ENCODE peak calls at places on chromosomes 7 and 10, in four cellular contexts. T is HepG2, E is SK-N-SH, C is K562. R is an unnamed sample.

GRCh38 chr10:47340613-47341170 is 7.5 kb upstream of the RBP3 start:
- DNase-seq in C (peak), E (peak), T (peak), R (peak)

GRCh38 chr10:78139336-78139735 is 105.7 kb downstream of the RPS24 start:
- DNase-seq in C (no peak), E (peak), T (peak), R (peak)

GRCh38 chr7:140542226-140542625 is 62.9 kb upstream of the MKRN1 start:
- DNase-seq in C (no peak), E (no peak), T (no peak), R (no peak)

GRCh38 chr7:43463401-43463980 is 119.4 kb upstream of the STK17A start:
- DNase-seq in T (no peak), C (no peak), E (no peak), R (no peak)

GRCh38 chr7:36086571-36086970 is 66.5 kb upstream of the EEPD1 start:
- DNase-seq in T (no peak), E (no peak), C (no peak), R (no peak)

GRCh38 chr10:67864560-67865371 is 19.7 kb upstream of the SIRT1 start:
- DNase-seq in C (no peak), E (no peak), T (no peak), R (no peak)

GRCh38 chr7:131284702-131285419 is 42.8 kb upstream of the MKLN1 start:
- DNase-seq in C (no peak), T (no peak), E (no peak), R (peak)

GRCh38 chr7:39399458-39399857 is 166.7 kb upstream of the YAE1 start:
- DNase-seq in T (no peak), E (no peak), C (no peak), R (no peak)

GRCh38 chr10:110735620-110736027 is 91.5 kb downstream of the RBM20 start:
- DNase-seq in E (no peak), C (no peak), T (peak), R (no peak)

GRCh38 chr10:63760034-63760707 is 239.0 kb downstream of the REEP3 start:
- DNase-seq in T (no peak), C (no peak), E (no peak), R (no peak)

GRCh38 chr7:137772748-137773147 is 74.0 kb downstream of the DGKI start:
- DNase-seq in T (no peak), C (no peak), E (no peak), R (no peak)

GRCh38 chr7:97845622-97846203 is 26.5 kb downstream of the ASNS start:
- DNase-seq in E (peak), T (peak), C (no peak), R (no peak)

GRCh38 chr7:67019562-67020390 is 23.1 kb downstream of the TYW1 start:
- DNase-seq in C (peak), E (peak), T (no peak), R (no peak)

GRCh38 chr7:5709347-5709950 is 72.0 kb downstream of the RNF216 start:
- DNase-seq in C (no peak), E (no peak), T (no peak), R (no peak)

GRCh38 chr10:111137012-111137411 is 60.2 kb downstream of the ADRA2A start:
- DNase-seq in E (no peak), C (no peak), T (peak), R (peak)

GRCh38 chr10:78865518-78865835 is 203.3 kb upstream of the ZMIZ1 start:
- DNase-seq in E (no peak), T (no peak), C (no peak), R (no peak)

GRCh38 chr7:116809636-116810266 is 52.6 kb upstream of the CAPZA2 start:
- DNase-seq in T (peak), E (peak), C (peak), R (no peak)

GRCh38 chr7:117143580-117143979 is 179.3 kb downstream of the WNT2 start:
- DNase-seq in C (no peak), T (no peak), E (no peak), R (no peak)

GRCh38 chr10:91198781-91199180 is 21.7 kb upstream of the PCGF5 start:
- DNase-seq in C (no peak), T (no peak), E (no peak), R (no peak)

GRCh38 chr10:110508389-110508788 is 10.7 kb downstream of the DUSP5 start:
- DNase-seq in T (no peak), C (no peak), E (no peak), R (no peak)

GRCh38 chr7:34672430-34672829 is 14.4 kb downstream of the NPSR1 start:
- DNase-seq in E (no peak), T (no peak), C (no peak), R (no peak)

DNA sequence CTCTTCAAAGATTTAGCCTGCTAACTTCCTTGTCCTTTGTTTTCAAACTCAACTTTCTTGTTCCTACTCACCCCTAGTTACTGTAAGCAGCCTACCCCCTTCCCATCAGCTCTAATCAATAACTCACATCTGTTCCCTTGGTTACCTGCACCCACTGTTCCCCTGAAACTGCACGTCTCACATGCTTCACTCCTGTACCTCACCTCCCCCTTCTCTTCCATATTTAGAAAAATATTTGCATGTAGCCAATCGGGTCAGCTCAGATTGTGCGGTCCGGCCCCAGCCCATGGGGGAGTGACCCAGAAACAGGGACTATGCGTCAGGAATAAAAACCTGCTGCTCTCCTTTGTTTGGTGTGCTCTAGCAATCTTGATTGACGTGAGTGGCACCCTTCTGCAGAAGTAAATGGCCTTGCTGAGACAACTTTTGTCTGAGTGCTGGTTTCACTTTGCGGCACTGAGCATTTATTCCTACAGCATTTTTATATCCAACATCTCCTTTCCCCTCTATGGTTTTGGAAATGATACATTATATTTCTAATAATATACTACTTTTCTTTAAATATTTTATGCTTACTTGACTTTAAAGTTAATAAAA is 21.1 kb upstream of the FAM221A start:
- DNase-seq in E (no peak), T (no peak), C (no peak), R (no peak)
- TF ChIP-seq FOXJ3 in E (no peak), T (no peak), C (no peak), R (no peak)

DNA sequence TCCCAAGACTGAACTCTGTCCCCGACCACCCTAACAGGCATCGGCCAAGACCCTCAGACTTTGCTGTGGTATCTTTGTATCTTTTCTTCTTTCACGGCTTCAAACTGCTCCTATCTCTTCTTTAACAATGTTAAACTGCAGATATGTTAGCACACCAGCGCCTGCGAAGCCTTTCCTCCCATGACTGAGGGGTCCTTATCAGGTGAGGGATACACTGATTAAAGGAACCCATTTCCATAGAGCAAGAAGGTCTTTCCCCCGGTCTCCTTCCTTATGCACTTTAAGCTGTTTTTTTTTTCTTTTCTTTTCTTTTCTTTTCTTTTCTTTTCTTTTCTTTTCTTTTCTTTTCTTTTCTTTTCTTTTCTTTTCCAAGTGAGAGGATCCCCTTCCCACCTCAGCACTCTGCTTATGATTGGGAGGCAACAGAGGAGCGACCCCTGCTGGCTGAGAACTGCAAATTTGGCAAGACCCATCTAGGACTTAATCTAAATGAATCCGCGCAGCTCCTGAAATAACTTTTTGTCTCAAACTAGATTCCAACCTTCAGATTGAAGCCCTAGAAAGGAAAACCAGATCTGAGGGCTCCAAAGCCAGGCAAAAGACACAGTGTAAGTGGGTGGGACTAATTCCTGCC is 109.9 kb downstream of the ITGB8 start:
- DNase-seq in E (no peak), C (peak), T (peak), R (peak)
- TF ChIP-seq FOXJ3 in E (no peak), C (no peak), T (no peak), R (no peak)

DNA sequence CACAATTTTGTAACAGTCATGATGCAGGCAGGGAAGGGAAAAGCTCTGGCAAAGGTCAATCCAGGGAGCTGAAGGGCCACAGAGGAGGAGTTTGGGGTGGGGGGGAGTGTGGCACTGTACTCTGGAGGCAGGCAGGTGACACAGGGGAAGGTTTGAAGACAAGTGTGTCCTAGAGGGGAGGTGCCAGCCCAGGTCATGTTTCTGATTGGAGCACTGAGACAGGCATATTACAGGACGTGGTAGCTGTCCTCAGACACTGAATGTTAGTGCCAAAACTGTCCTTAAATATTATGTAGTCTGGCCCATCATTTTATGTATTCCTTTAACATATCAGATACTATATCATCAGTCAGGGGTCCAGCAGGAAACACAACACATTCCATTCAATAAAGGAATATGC is 75.6 kb upstream of the LRRC4 start:
- DNase-seq in E (no peak), C (no peak), T (no peak), R (no peak)
- TF ChIP-seq FOXJ3 in E (no peak), C (no peak), T (no peak), R (no peak)

DNA sequence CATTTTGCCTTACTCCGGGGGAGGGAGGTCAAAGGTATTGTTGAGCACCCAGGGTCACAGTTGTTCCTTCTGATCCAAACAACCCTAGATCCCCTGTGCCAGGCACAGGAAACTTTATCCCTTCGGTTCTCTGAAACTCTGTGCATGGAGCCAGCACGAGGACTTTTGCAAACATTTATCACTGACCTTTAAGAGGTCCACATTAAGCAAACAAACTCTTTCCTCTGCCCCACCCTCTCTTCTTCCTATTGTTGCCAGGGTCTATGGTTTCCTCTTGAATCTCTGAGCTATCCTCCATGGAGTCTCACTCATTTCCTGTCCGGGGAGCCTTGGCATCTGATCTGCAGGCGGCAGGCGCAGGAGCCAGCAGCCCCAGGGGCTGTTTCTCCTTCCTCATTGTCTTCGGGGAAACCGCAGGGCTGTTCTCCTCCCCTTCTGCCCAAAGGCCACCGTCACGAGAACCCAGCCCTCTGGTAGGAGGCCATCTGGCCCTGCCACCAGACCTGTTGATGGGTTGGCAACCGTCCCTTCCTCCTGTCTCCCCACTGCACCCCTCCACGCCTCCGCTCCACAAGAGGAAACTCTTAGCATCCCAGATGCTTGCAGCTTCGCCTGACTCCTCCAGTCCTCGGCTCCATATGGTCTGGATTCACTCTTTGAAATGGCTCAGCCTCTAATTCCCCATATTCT is 327.3 kb upstream of the NRP1 start:
- DNase-seq in E (peak), T (peak), C (no peak), R (no peak)
- TF ChIP-seq FOXJ3 in E (no peak), T (no peak), C (no peak), R (no peak)

GRCh38 chr7:105337529-105337928 is 51.2 kb downstream of the SRPK2 start:
- DNase-seq in T (no peak), C (no peak), E (no peak), R (no peak)
- TF ChIP-seq FOXJ3 in T (no peak), C (no peak), E (no peak), R (no peak)

GRCh38 chr10:101071885-101072433 is 10.2 kb downstream of the KAZALD1 start:
- DNase-seq in E (no peak), T (no peak), C (peak), R (no peak)

GRCh38 chr10:101069441-101069840 is 7.7 kb downstream of the KAZALD1 start:
- DNase-seq in T (no peak), C (no peak), E (no peak), R (no peak)

GRCh38 chr10:101067356-101068083 is 5.7 kb downstream of the KAZALD1 start:
- DNase-seq in E (peak), C (peak), T (peak), R (peak)

GRCh38 chr10:101071266-101071884 is 9.6 kb downstream of the KAZALD1 start:
- DNase-seq in T (no peak), E (no peak), C (no peak), R (no peak)

DNA sequence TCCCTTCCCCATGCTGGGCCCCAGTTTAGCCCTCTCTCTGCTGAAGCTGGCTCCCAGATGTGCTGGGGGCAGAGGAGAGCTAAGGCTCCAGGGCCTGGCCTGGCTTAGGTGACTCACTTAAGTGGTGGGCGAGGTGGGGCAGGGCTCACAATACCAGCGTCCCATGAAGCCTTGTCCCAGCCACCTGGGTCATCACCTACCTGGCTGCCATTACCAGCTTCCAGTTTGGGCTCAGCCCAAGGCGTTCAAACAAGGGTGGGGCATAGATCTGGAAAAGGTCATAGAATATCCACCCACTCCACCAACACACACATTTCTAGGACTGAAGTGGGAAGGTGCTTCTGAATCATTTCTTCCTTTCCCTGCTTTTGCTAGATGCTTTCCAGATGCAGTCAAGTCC is 8.3 kb downstream of the KAZALD1 start:
- DNase-seq in T (no peak), C (no peak), E (no peak), R (no peak)
- TF ChIP-seq FOXJ3 in T (no peak), C (no peak), E (no peak), R (no peak)

DNA sequence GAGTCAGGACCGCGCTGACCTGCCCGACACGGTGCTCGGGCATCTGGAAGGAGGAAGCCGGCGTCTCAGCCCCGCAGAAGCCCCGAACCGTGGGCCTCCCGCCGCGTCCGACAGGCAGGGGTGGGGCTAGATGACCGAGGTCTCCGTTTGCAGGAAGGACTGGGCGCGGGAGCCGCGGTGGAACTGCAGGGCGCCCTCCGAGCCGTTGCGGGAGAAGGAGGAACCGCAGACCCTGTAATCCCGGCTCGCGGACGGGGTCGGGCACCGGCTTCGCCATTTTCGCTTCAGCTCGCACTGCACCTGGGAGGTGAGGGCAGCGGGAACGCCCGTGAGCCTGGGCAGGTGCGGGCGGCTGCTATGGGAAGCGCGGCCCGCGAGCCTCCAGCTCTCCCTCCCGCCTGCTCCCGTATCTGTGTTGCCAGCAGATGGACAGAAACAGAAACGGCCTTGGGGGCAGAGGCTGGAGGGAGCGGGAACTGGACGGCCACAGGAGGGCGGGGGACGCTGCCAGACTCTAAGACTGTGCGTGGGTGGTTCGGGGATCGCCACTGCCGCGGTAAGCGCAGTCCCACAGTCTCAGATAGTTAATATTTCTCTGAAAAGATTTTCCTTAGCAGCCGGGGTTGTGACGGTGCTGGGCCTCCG is 114.1 kb downstream of the VIPR2 start:
- DNase-seq in E (peak), C (peak), T (peak), R (peak)
- TF ChIP-seq FOXJ3 in E (peak), C (no peak), T (no peak), R (no peak)

DNA sequence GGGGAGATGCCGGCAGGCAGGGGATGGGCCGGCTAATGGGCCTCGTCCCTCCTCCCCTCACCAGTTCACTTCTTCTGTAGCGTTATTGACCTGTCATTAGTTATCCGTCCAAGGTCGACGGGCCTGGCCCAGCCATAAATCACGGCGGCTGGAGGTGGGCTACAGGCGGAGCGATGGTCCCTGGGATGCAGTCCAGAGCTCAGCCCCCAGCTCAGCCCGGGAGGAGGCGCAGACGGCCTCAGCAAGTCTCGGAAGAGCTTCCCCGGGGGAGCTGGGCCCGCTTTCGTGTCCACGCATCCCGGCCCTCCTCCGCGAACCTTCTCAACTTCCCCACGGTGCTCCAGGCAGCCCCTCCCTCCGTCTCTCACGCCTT is 18.6 kb downstream of the POLL start:
- DNase-seq in C (no peak), E (peak), T (no peak), R (peak)
- TF ChIP-seq FOXJ3 in C (no peak), E (no peak), T (no peak), R (no peak)

GRCh38 chr7:86939197-86939814 is 120.1 kb downstream of the ELAPOR2 start:
- DNase-seq in E (peak), T (peak), C (peak), R (peak)
- TF ChIP-seq FOXJ3 in E (no peak), T (no peak), C (no peak), R (no peak)

R was measured in WTC11.